ENCODE peak calls at places on chromosomes 1 and 21, in nine cellular contexts. One of them, this sample, is unnamed.

GRCh38 chr1:99546432-99547416 is 99.2 kb upstream of the PALMD start:
- DNase-seq in AG04450: no peak
- DNase-seq in dorsolateral prefrontal cortex: no peak
- DNase-seq in lower lobe of right lung: no peak
- DNase-seq in heart left ventricle: no peak
- DNase-seq in SK-N-MC: no peak
- DNase-seq in mesenchymal stem cell: peak
- DNase-seq in GM23248: peak
- DNase-seq in fibroblast of lung: no peak
- DNase-seq in this sample: no peak

GRCh38 chr1:183841950-183842816 is 37.3 kb downstream of the RGL1 start:
- DNase-seq in AG04450: peak
- DNase-seq in dorsolateral prefrontal cortex: no peak
- DNase-seq in lower lobe of right lung: no peak
- DNase-seq in heart left ventricle: peak
- DNase-seq in SK-N-MC: peak
- DNase-seq in mesenchymal stem cell: peak
- DNase-seq in GM23248: peak
- DNase-seq in fibroblast of lung: peak
- DNase-seq in this sample: no peak

GRCh38 chr1:168842306-168842705 is 113.3 kb upstream of the DPT start:
- DNase-seq in AG04450: no peak
- DNase-seq in dorsolateral prefrontal cortex: no peak
- DNase-seq in lower lobe of right lung: no peak
- DNase-seq in heart left ventricle: no peak
- DNase-seq in SK-N-MC: no peak
- DNase-seq in mesenchymal stem cell: no peak
- DNase-seq in GM23248: no peak
- DNase-seq in fibroblast of lung: no peak
- DNase-seq in this sample: no peak

GRCh38 chr1:16151200-16151708 is 4.6 kb downstream of the EPHA2 start:
- DNase-seq in AG04450: no peak
- DNase-seq in dorsolateral prefrontal cortex: no peak
- DNase-seq in lower lobe of right lung: no peak
- DNase-seq in heart left ventricle: no peak
- DNase-seq in SK-N-MC: no peak
- DNase-seq in mesenchymal stem cell: peak
- DNase-seq in GM23248: peak
- DNase-seq in fibroblast of lung: peak
- DNase-seq in this sample: no peak

GRCh38 chr1:44025816-44026215 is 5.4 kb downstream of the SLC6A9 start:
- DNase-seq in AG04450: no peak
- DNase-seq in dorsolateral prefrontal cortex: no peak
- DNase-seq in lower lobe of right lung: peak
- DNase-seq in heart left ventricle: no peak
- DNase-seq in SK-N-MC: no peak
- DNase-seq in mesenchymal stem cell: no peak
- DNase-seq in GM23248: no peak
- DNase-seq in fibroblast of lung: no peak
- DNase-seq in this sample: peak

GRCh38 chr1:232319106-232319505 is 310.8 kb downstream of the SIPA1L2 start:
- DNase-seq in AG04450: no peak
- DNase-seq in dorsolateral prefrontal cortex: no peak
- DNase-seq in lower lobe of right lung: peak
- DNase-seq in heart left ventricle: peak
- DNase-seq in SK-N-MC: no peak
- DNase-seq in mesenchymal stem cell: no peak
- DNase-seq in GM23248: no peak
- DNase-seq in fibroblast of lung: no peak
- DNase-seq in this sample: no peak

GRCh38 chr1:87330201-87330953 is 1.7 kb downstream of the LMO4 start:
- DNase-seq in AG04450: no peak
- DNase-seq in dorsolateral prefrontal cortex: peak
- DNase-seq in lower lobe of right lung: no peak
- DNase-seq in heart left ventricle: peak
- DNase-seq in SK-N-MC: no peak
- DNase-seq in mesenchymal stem cell: peak
- DNase-seq in GM23248: peak
- DNase-seq in fibroblast of lung: peak
- DNase-seq in this sample: peak

GRCh38 chr21:43903451-43904091 is 38.5 kb downstream of the AGPAT3 start:
- DNase-seq in AG04450: no peak
- DNase-seq in dorsolateral prefrontal cortex: no peak
- DNase-seq in lower lobe of right lung: peak
- DNase-seq in heart left ventricle: peak
- DNase-seq in SK-N-MC: no peak
- DNase-seq in mesenchymal stem cell: no peak
- DNase-seq in GM23248: no peak
- DNase-seq in fibroblast of lung: peak
- DNase-seq in this sample: no peak

GRCh38 chr1:115114308-115114707 is 25.0 kb upstream of the TSPAN2 start:
- DNase-seq in AG04450: no peak
- DNase-seq in dorsolateral prefrontal cortex: no peak
- DNase-seq in lower lobe of right lung: no peak
- DNase-seq in heart left ventricle: no peak
- DNase-seq in SK-N-MC: no peak
- DNase-seq in mesenchymal stem cell: no peak
- DNase-seq in GM23248: peak
- DNase-seq in fibroblast of lung: no peak
- DNase-seq in this sample: no peak

GRCh38 chr1:39575191-39576015 is 1.2 kb downstream of the PABPC4 start:
- DNase-seq in AG04450: no peak
- DNase-seq in dorsolateral prefrontal cortex: no peak
- DNase-seq in lower lobe of right lung: peak
- DNase-seq in heart left ventricle: peak
- DNase-seq in SK-N-MC: no peak
- DNase-seq in mesenchymal stem cell: peak
- DNase-seq in GM23248: peak
- DNase-seq in fibroblast of lung: peak
- DNase-seq in this sample: peak

GRCh38 chr1:113138778-113139177 is 65.8 kb downstream of the LRIG2 start:
- DNase-seq in AG04450: no peak
- DNase-seq in dorsolateral prefrontal cortex: no peak
- DNase-seq in lower lobe of right lung: no peak
- DNase-seq in heart left ventricle: no peak
- DNase-seq in SK-N-MC: no peak
- DNase-seq in mesenchymal stem cell: no peak
- DNase-seq in GM23248: peak
- DNase-seq in fibroblast of lung: no peak
- DNase-seq in this sample: no peak

GRCh38 chr1:113133038-113133437 is 60.0 kb downstream of the LRIG2 start:
- DNase-seq in AG04450: no peak
- DNase-seq in dorsolateral prefrontal cortex: no peak
- DNase-seq in lower lobe of right lung: no peak
- DNase-seq in heart left ventricle: no peak
- DNase-seq in SK-N-MC: no peak
- DNase-seq in mesenchymal stem cell: no peak
- DNase-seq in GM23248: no peak
- DNase-seq in fibroblast of lung: no peak
- DNase-seq in this sample: no peak

GRCh38 chr1:113133759-113134158 is 60.8 kb downstream of the LRIG2 start:
- DNase-seq in AG04450: no peak
- DNase-seq in dorsolateral prefrontal cortex: no peak
- DNase-seq in lower lobe of right lung: no peak
- DNase-seq in heart left ventricle: no peak
- DNase-seq in SK-N-MC: no peak
- DNase-seq in mesenchymal stem cell: no peak
- DNase-seq in GM23248: no peak
- DNase-seq in fibroblast of lung: no peak
- DNase-seq in this sample: no peak

GRCh38 chr1:113137563-113137962 is 64.6 kb downstream of the LRIG2 start:
- DNase-seq in AG04450: no peak
- DNase-seq in dorsolateral prefrontal cortex: no peak
- DNase-seq in lower lobe of right lung: no peak
- DNase-seq in heart left ventricle: no peak
- DNase-seq in SK-N-MC: no peak
- DNase-seq in mesenchymal stem cell: no peak
- DNase-seq in GM23248: no peak
- DNase-seq in fibroblast of lung: no peak
- DNase-seq in this sample: no peak

GRCh38 chr1:113135460-113135859 is 62.5 kb downstream of the LRIG2 start:
- DNase-seq in AG04450: no peak
- DNase-seq in dorsolateral prefrontal cortex: no peak
- DNase-seq in lower lobe of right lung: no peak
- DNase-seq in heart left ventricle: no peak
- DNase-seq in SK-N-MC: no peak
- DNase-seq in mesenchymal stem cell: no peak
- DNase-seq in GM23248: no peak
- DNase-seq in fibroblast of lung: no peak
- DNase-seq in this sample: no peak
- H3K27ac ChIP-seq in AG04450: no peak
- H3K27ac ChIP-seq in dorsolateral prefrontal cortex: no peak
- H3K27ac ChIP-seq in lower lobe of right lung: no peak
- H3K27ac ChIP-seq in heart left ventricle: no peak
- H3K27ac ChIP-seq in SK-N-MC: no peak
- H3K27ac ChIP-seq in mesenchymal stem cell: no peak
- H3K27ac ChIP-seq in GM23248: no peak
- H3K27ac ChIP-seq in fibroblast of lung: no peak
- H3K27ac ChIP-seq in this sample: no peak

GRCh38 chr1:150477733-150478132 is 9.5 kb upstream of the TARS2 start:
- DNase-seq in AG04450: peak
- DNase-seq in dorsolateral prefrontal cortex: no peak
- DNase-seq in lower lobe of right lung: no peak
- DNase-seq in heart left ventricle: no peak
- DNase-seq in SK-N-MC: no peak
- DNase-seq in mesenchymal stem cell: peak
- DNase-seq in GM23248: peak
- DNase-seq in fibroblast of lung: peak
- DNase-seq in this sample: no peak

GRCh38 chr1:150479370-150479769 is 7.8 kb upstream of the TARS2 start:
- DNase-seq in AG04450: no peak
- DNase-seq in dorsolateral prefrontal cortex: no peak
- DNase-seq in lower lobe of right lung: no peak
- DNase-seq in heart left ventricle: no peak
- DNase-seq in SK-N-MC: no peak
- DNase-seq in mesenchymal stem cell: no peak
- DNase-seq in GM23248: no peak
- DNase-seq in fibroblast of lung: no peak
- DNase-seq in this sample: no peak

GRCh38 chr1:150477320-150477719 is 9.9 kb upstream of the TARS2 start:
- DNase-seq in AG04450: no peak
- DNase-seq in dorsolateral prefrontal cortex: no peak
- DNase-seq in lower lobe of right lung: no peak
- DNase-seq in heart left ventricle: peak
- DNase-seq in SK-N-MC: no peak
- DNase-seq in mesenchymal stem cell: no peak
- DNase-seq in GM23248: no peak
- DNase-seq in fibroblast of lung: no peak
- DNase-seq in this sample: no peak

GRCh38 chr1:150476754-150477153 is 10.5 kb upstream of the TARS2 start:
- DNase-seq in AG04450: no peak
- DNase-seq in dorsolateral prefrontal cortex: no peak
- DNase-seq in lower lobe of right lung: no peak
- DNase-seq in heart left ventricle: no peak
- DNase-seq in SK-N-MC: no peak
- DNase-seq in mesenchymal stem cell: peak
- DNase-seq in GM23248: no peak
- DNase-seq in fibroblast of lung: no peak
- DNase-seq in this sample: no peak

GRCh38 chr1:150479927-150480352 is 7.3 kb upstream of the TARS2 start:
- DNase-seq in AG04450: no peak
- DNase-seq in dorsolateral prefrontal cortex: no peak
- DNase-seq in lower lobe of right lung: no peak
- DNase-seq in heart left ventricle: no peak
- DNase-seq in SK-N-MC: no peak
- DNase-seq in mesenchymal stem cell: no peak
- DNase-seq in GM23248: no peak
- DNase-seq in fibroblast of lung: no peak
- DNase-seq in this sample: no peak
- H3K27ac ChIP-seq in AG04450: no peak
- H3K27ac ChIP-seq in dorsolateral prefrontal cortex: no peak
- H3K27ac ChIP-seq in lower lobe of right lung: no peak
- H3K27ac ChIP-seq in heart left ventricle: no peak
- H3K27ac ChIP-seq in SK-N-MC: no peak
- H3K27ac ChIP-seq in mesenchymal stem cell: no peak
- H3K27ac ChIP-seq in GM23248: no peak
- H3K27ac ChIP-seq in fibroblast of lung: no peak
- H3K27ac ChIP-seq in this sample: no peak

DNA sequence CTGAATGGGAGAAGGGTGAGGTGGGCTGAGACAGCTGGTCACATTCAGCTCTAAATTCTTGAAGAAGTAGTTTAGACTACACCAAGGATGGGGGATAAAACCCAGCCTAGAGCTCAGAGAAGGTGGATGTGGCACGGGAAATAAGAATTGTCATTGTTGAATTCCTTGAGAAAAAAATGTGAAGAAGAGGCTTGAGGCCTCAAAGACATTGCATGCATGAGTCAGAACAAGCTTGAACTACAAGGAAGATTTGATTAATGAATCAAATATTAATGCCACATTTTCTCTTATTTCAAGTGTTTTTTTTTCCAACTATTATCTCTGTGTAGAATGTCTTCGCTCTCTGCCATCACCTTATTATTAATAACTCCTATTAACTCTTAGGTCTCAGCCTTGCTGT is 58.9 kb downstream of the MAP3K7CL start:
- DNase-seq in AG04450: no peak
- DNase-seq in dorsolateral prefrontal cortex: no peak
- DNase-seq in lower lobe of right lung: no peak
- DNase-seq in heart left ventricle: no peak
- DNase-seq in SK-N-MC: no peak
- DNase-seq in mesenchymal stem cell: no peak
- DNase-seq in GM23248: peak
- DNase-seq in fibroblast of lung: no peak
- DNase-seq in this sample: no peak
- H3K27ac ChIP-seq in AG04450: no peak
- H3K27ac ChIP-seq in dorsolateral prefrontal cortex: no peak
- H3K27ac ChIP-seq in lower lobe of right lung: no peak
- H3K27ac ChIP-seq in heart left ventricle: no peak
- H3K27ac ChIP-seq in SK-N-MC: no peak
- H3K27ac ChIP-seq in mesenchymal stem cell: no peak
- H3K27ac ChIP-seq in GM23248: peak
- H3K27ac ChIP-seq in fibroblast of lung: no peak
- H3K27ac ChIP-seq in this sample: no peak

DNA sequence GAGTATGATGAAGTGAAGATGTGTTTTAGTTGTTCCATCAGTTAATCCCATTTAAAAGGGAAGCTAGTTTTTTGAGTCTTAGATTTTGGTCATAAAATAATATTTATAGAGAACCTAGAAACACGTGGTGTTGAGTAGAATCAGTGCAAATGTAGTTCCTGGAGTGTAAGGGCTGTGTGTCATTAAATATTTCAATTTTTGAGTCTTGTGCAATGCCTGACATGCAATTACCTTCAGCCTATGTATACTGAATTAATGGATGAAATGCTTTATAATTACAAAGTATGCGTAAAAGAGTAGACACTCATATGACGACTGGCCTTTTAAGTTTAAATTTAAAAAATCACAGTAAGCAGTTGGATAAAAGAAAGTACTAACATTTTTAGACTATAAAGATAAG is 75.0 kb downstream of the NEK7 start:
- DNase-seq in AG04450: no peak
- DNase-seq in dorsolateral prefrontal cortex: no peak
- DNase-seq in lower lobe of right lung: no peak
- DNase-seq in heart left ventricle: no peak
- DNase-seq in SK-N-MC: no peak
- DNase-seq in mesenchymal stem cell: no peak
- DNase-seq in GM23248: no peak
- DNase-seq in fibroblast of lung: no peak
- DNase-seq in this sample: no peak
- H3K27ac ChIP-seq in AG04450: no peak
- H3K27ac ChIP-seq in dorsolateral prefrontal cortex: no peak
- H3K27ac ChIP-seq in lower lobe of right lung: no peak
- H3K27ac ChIP-seq in heart left ventricle: no peak
- H3K27ac ChIP-seq in SK-N-MC: peak
- H3K27ac ChIP-seq in mesenchymal stem cell: no peak
- H3K27ac ChIP-seq in GM23248: peak
- H3K27ac ChIP-seq in fibroblast of lung: no peak
- H3K27ac ChIP-seq in this sample: no peak